ENCODE peak calls at places on chromosomes 2 and 18, in four cellular contexts. Z is heart right ventricle, G is psoas muscle, O is right lobe of liver. E is an unnamed sample. For H3K27me3, the result is how much of the 10 kb centered on the place peaks cover.

GRCh38 chr2:176202491-176202890 is 14.0 kb downstream of the HOXD1 start:
- DNase-seq in Z (no peak), G (no peak), O (no peak), E (no peak)

GRCh38 chr18:23093772-23094171 is 41.5 kb upstream of the CABLES1 start:
- DNase-seq in Z (no peak), G (no peak), O (no peak), E (no peak)

GRCh38 chr2:75041791-75042231 is 83.4 kb downstream of the POLE4 start:
- DNase-seq in Z (no peak), G (no peak), O (no peak), E (no peak)

GRCh38 chr2:68747413-68747812 is 12.8 kb downstream of the ARHGAP25 start:
- DNase-seq in Z (no peak), G (no peak), O (no peak), E (peak)

GRCh38 chr2:221380049-221380448 is 192.1 kb downstream of the EPHA4 start:
- DNase-seq in Z (no peak), G (no peak), O (no peak), E (no peak)

GRCh38 chr18:62778976-62779869 is 63.9 kb downstream of the PHLPP1 start:
- DNase-seq in Z (no peak), G (no peak), O (no peak), E (no peak)

GRCh38 chr2:240596491-240596931 is 10.0 kb downstream of the CAPN10 start:
- DNase-seq in Z (peak), G (peak), O (peak), E (no peak)

GRCh38 chr2:65281626-65282351 is 54.2 kb downstream of the ACTR2 start:
- DNase-seq in Z (no peak), G (peak), O (no peak), E (no peak)

GRCh38 chr2:216012133-216012829 is 1.1 kb downstream of the MREG start:
- DNase-seq in Z (no peak), G (no peak), O (no peak), E (peak)

GRCh38 chr2:179991344-179991743 is 15.8 kb downstream of the CWC22 start:
- DNase-seq in Z (no peak), G (no peak), O (no peak), E (no peak)

GRCh38 chr2:203532957-203533695 is 2.0 kb downstream of the RAPH1 start:
- DNase-seq in Z (no peak), G (no peak), O (no peak), E (no peak)

GRCh38 chr2:231676243-231676642 is 32.1 kb upstream of the PTMA start:
- DNase-seq in Z (no peak), G (no peak), O (no peak), E (no peak)

GRCh38 chr2:101699939-101700442 is 2.5 kb downstream of the MAP4K4 start:
- DNase-seq in Z (no peak), G (no peak), O (no peak), E (no peak)

GRCh38 chr18:64659186-64659585 is 510.3 kb upstream of the LINC00305 start:
- DNase-seq in Z (no peak), G (no peak), O (no peak), E (no peak)

GRCh38 chr2:237485844-237486243 is 1.2 kb upstream of the MLPH start:
- DNase-seq in Z (no peak), G (no peak), O (no peak), E (no peak)

GRCh38 chr2:237488295-237488694 is 1.2 kb downstream of the MLPH start:
- DNase-seq in Z (no peak), G (no peak), O (no peak), E (no peak)

GRCh38 chr2:237487496-237487895 is 445 bp downstream of the MLPH start:
- DNase-seq in Z (no peak), G (no peak), O (no peak), E (no peak)

GRCh38 chr2:237486334-237486818 is 675 bp upstream of the MLPH start:
- DNase-seq in Z (no peak), G (no peak), O (peak), E (no peak)

DNA sequence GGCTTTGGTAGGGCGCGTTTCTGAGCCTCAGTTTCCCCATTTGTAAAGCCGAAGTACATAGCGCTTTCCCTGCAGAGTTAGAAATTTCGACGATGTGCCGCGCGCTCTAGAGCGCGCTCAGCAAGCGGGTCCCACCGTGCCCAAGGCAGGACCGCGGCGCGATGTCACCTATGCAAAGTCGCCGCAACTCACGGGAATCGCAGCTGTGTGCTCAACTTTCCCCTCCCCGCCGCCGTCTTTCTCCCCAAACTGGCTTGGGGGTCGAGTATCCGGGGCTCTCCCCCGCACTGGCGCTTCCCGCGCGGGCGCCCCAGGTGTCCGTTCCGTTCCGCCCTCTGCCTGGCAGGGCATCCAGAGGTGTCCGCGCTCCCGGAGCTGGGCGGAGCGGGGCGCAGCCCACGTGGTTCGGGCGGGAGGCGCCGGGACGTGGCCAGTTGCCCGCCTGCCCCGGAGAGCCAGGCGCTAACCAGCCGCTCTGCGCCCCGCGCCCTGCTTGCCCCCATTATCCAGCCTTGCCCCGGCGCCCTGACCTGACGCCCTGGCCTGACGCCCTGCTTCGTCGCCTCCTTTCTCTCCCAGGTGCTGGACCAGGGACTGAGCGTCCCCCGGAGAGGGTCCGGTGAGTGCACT is at the start of gene MLPH:
- DNase-seq in Z (peak), G (peak), O (peak), E (peak)
- H3K27me3 ChIP-seq in Z (under half), G (under half), O (under half), E (under half)

GRCh38 chr2:127694986-127695385 is 6.3 kb upstream of the SFT2D3 start:
- DNase-seq in Z (no peak), G (peak), O (no peak), E (no peak)
- H3K4me3 ChIP-seq in Z (peak), G (peak), O (no peak), E (no peak)

GRCh38 chr2:287471-287885 is 413 bp downstream of the ALKAL2 start:
- DNase-seq in Z (peak), G (no peak), O (peak), E (no peak)
- H3K27me3 ChIP-seq in Z (under half), G (under half), O (under half), E (under half)

GRCh38 chr2:172234716-172235661 is 132.3 kb upstream of the DLX2 start:
- DNase-seq in Z (peak), G (no peak), O (no peak), E (no peak)

GRCh38 chr2:172231508-172231907 is 128.8 kb upstream of the DLX2 start:
- DNase-seq in Z (no peak), G (no peak), O (no peak), E (no peak)

GRCh38 chr2:172230783-172231446 is 128.2 kb upstream of the DLX2 start:
- DNase-seq in Z (no peak), G (no peak), O (no peak), E (no peak)

GRCh38 chr2:172232638-172233253 is 130.0 kb upstream of the DLX2 start:
- DNase-seq in Z (no peak), G (no peak), O (no peak), E (no peak)

GRCh38 chr2:172233947-172234715 is 131.4 kb upstream of the DLX2 start:
- DNase-seq in Z (no peak), G (no peak), O (no peak), E (no peak)
- H3K4me3 ChIP-seq in Z (peak), G (peak), O (no peak), E (no peak)

GRCh38 chr18:47701133-47701532 is 229.3 kb downstream of the SMAD2 start:
- DNase-seq in Z (no peak), G (no peak), O (no peak), E (no peak)
- H3K27me3 ChIP-seq in Z (under half), G (under half), O (under half), E (under half)

GRCh38 chr2:177885828-177886466 is 186.6 kb downstream of the PDE11A start:
- DNase-seq in Z (no peak), G (no peak), O (no peak), E (no peak)

GRCh38 chr2:177888581-177888980 is 184.0 kb downstream of the PDE11A start:
- DNase-seq in Z (no peak), G (no peak), O (no peak), E (no peak)

GRCh38 chr2:177887722-177888121 is 184.9 kb downstream of the PDE11A start:
- DNase-seq in Z (no peak), G (no peak), O (no peak), E (no peak)

GRCh38 chr2:177889812-177890460 is 182.6 kb downstream of the PDE11A start:
- DNase-seq in Z (no peak), G (peak), O (no peak), E (no peak)

DNA sequence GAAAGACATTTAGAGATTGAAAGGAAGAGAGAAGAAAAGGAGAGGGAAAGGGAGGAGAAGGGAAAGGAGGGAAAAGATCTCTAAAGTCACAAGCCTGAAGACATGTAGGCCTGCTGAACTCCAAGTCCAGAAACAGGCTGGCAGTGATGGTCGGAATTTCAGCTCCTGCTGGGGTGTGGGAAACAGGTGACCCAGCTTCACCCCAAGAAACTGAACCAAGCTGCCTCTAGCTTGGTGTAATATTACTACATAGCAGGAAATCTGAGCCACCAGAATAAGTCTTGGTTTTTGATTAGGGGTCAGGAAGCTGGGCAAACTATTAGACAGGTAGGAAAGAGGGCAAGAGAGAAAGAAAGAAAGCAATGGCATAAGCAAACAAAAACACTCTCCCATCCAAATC is 185.8 kb downstream of the PDE11A start:
- DNase-seq in Z (no peak), G (no peak), O (no peak), E (no peak)
- H3K4me3 ChIP-seq in Z (no peak), G (peak), O (no peak), E (no peak)

DNA sequence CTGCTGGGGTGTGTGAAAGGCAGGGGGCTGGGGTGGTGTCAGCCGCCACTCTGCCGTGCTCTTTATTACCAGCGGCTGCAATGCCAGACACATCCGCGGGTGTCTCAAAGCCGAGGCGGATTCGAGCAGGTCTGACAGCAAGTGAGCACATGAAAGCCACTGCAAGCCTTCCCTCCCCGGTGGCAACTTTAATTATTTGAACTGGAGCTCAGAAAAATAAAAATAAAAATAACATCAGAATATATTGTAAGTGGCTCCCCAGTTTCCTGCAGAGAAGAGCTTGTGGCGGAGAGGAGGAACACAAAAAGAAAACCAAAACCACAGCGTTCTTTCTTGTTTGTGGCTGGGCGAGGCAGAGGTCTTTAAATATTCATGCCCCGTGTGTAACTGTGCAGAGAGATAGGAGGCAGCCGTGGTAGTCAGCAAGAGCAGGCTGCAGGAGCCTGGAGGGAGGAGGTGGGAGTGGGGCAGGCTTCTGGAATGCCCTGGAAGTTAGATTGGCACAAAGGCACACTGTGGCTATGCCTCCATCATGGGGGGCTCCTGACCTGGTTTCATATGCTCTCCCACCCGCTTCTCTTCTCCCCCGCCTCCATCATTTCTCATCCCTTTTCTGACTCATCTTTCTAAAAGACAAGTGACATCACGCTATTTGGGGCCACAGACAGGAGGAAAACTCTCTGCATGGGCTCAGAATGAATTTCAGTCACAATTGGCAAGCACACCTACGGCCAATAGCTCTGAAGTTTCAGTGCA is 199.8 kb downstream of the CLIP4 start:
- DNase-seq in Z (no peak), G (no peak), O (no peak), E (peak)
- H3K27me3 ChIP-seq in Z (under half), G (under half), O (under half), E (under half)

GRCh38 chr2:14978836-14979235 is 346.3 kb downstream of the LRATD1 start:
- DNase-seq in Z (no peak), G (no peak), O (no peak), E (no peak)
- H3K4me3 ChIP-seq in Z (no peak), G (no peak), O (no peak), E (no peak)

GRCh38 chr2:25131253-25131566 is 37.2 kb downstream of the POMC start:
- DNase-seq in Z (no peak), G (no peak), O (no peak), E (no peak)

GRCh38 chr2:25131567-25132295 is 36.6 kb downstream of the POMC start:
- DNase-seq in Z (peak), G (peak), O (peak), E (no peak)

GRCh38 chr2:25129901-25130520 is 38.4 kb downstream of the POMC start:
- DNase-seq in Z (no peak), G (peak), O (no peak), E (no peak)

GRCh38 chr2:25132693-25133092 is 35.7 kb downstream of the POMC start:
- DNase-seq in Z (no peak), G (peak), O (no peak), E (no peak)

GRCh38 chr2:25132296-25132630 is 36.1 kb downstream of the POMC start:
- DNase-seq in Z (no peak), G (peak), O (no peak), E (no peak)
- H3K27me3 ChIP-seq in Z (under half), G (under half), O (under half), E (under half)

E was measured in lung.